ENCODE peak calls at places on chromosome 10, in ten cellular contexts. Y, X, A, K, L, P, Q, U, J and N are unnamed samples.

GRCh38 chr10:78992333-78992732 is 76.4 kb upstream of the ZMIZ1 start:
- DNase-seq in K (no peak), X (no peak), J (no peak), A (no peak), Q (no peak), P (no peak), Y (no peak), U (no peak), L (no peak), N (no peak)

GRCh38 chr10:79403441-79404230 is 41.8 kb downstream of the ZCCHC24 start:
- DNase-seq in K (no peak), J (peak; percentile 20), X (no peak), Q (no peak), U (peak; percentile 24), L (peak; percentile 59), Y (no peak), A (no peak), P (no peak), N (no peak)

GRCh38 chr10:101367569-101368453 is 13.8 kb downstream of the BTRC start:
- DNase-seq in X (no peak), P (no peak), A (peak; percentile 93), Q (no peak), K (peak; percentile 35), U (no peak), L (peak; percentile 48), Y (peak; percentile 24), J (no peak), N (no peak)

GRCh38 chr10:85105614-85106013 is 777.2 kb downstream of the CCSER2 start:
- DNase-seq in U (no peak), K (no peak), P (no peak), A (peak; percentile 3), X (no peak), L (no peak), J (no peak), Q (no peak), Y (no peak), N (no peak)

GRCh38 chr10:58512470-58513188 is at the start of gene BICC1:
- DNase-seq in P (no peak), L (peak; percentile 58), U (no peak), Y (no peak), Q (no peak), J (peak; percentile 27), X (no peak), K (peak; percentile 32), A (no peak), N (no peak)

GRCh38 chr10:61024801-61025201 is 80.8 kb upstream of the RHOBTB1 start:
- DNase-seq in X (no peak), L (peak; percentile 5), Q (no peak), K (no peak), Y (no peak), P (no peak), U (no peak), A (peak; percentile 30), J (no peak), N (no peak)

GRCh38 chr10:132671171-132672154 is 114.5 kb downstream of the NKX6-2 start:
- DNase-seq in A (no peak), X (no peak), P (no peak), Q (no peak), U (no peak), Y (no peak), J (peak; percentile 18), L (no peak), K (no peak), N (no peak)

GRCh38 chr10:71228875-71229720 is 16.7 kb downstream of the UNC5B start:
- DNase-seq in A (no peak), Y (no peak), U (no peak), X (no peak), L (no peak), K (no peak), Q (no peak), J (peak; percentile 16), P (no peak), N (no peak)

GRCh38 chr10:62870866-62871265 is 54.7 kb upstream of the EGR2 start:
- DNase-seq in Y (peak; percentile 33), J (no peak), L (no peak), K (no peak), P (no peak), X (no peak), U (no peak), A (no peak), Q (no peak), N (no peak)

GRCh38 chr10:70478191-70479160 is at the start of gene PALD1:
- DNase-seq in U (peak; percentile 72), A (peak; percentile 83), Q (peak; percentile 14), K (peak; percentile 74), Y (peak; percentile 50), P (no peak), J (peak; percentile 63), X (no peak), L (no peak), N (peak; percentile 22)